ENCODE peak calls at places on chromosomes 11 and 22, in seven cellular contexts. One of them, this sample, is unnamed.

GRCh38 chr11:128757886-128758612 is 64.2 kb downstream of the FLI1 start:
- DNase-seq in sigmoid colon: no peak
- DNase-seq in fibroblast of pulmonary artery: no peak
- DNase-seq in activated T-cell treated with anti-CD3 and anti-CD28 coated beads for 1 hour: no peak
- DNase-seq in A549: no peak
- DNase-seq in A172: no peak
- DNase-seq in breast epithelium: no peak
- DNase-seq in this sample: no peak

GRCh38 chr11:69444381-69445130 is 36.9 kb upstream of the LINC01488 start:
- DNase-seq in activated T-cell treated with anti-CD3 and anti-CD28 coated beads for 1 hour: no peak
- DNase-seq in fibroblast of pulmonary artery: peak
- DNase-seq in breast epithelium: peak
- DNase-seq in A549: no peak
- DNase-seq in sigmoid colon: peak
- DNase-seq in A172: peak
- DNase-seq in this sample: peak

GRCh38 chr11:28107331-28107725 is 628 bp downstream of the KIF18A start:
- DNase-seq in A172: no peak
- DNase-seq in A549: no peak
- DNase-seq in sigmoid colon: no peak
- DNase-seq in breast epithelium: no peak
- DNase-seq in activated T-cell treated with anti-CD3 and anti-CD28 coated beads for 1 hour: no peak
- DNase-seq in fibroblast of pulmonary artery: no peak
- DNase-seq in this sample: peak

GRCh38 chr22:44362249-44363040 is 49.7 kb upstream of the SHISAL1 start:
- DNase-seq in A172: no peak
- DNase-seq in fibroblast of pulmonary artery: peak
- DNase-seq in A549: no peak
- DNase-seq in activated T-cell treated with anti-CD3 and anti-CD28 coated beads for 1 hour: no peak
- DNase-seq in sigmoid colon: peak
- DNase-seq in breast epithelium: no peak
- DNase-seq in this sample: no peak

GRCh38 chr11:67264886-67265632 is 1.2 kb upstream of the GRK2 start:
- DNase-seq in breast epithelium: no peak
- DNase-seq in fibroblast of pulmonary artery: no peak
- DNase-seq in activated T-cell treated with anti-CD3 and anti-CD28 coated beads for 1 hour: no peak
- DNase-seq in A549: no peak
- DNase-seq in A172: no peak
- DNase-seq in sigmoid colon: peak
- DNase-seq in this sample: no peak

GRCh38 chr11:77046060-77046501 is 11.9 kb downstream of the B3GNT6 start:
- DNase-seq in A549: peak
- DNase-seq in A172: no peak
- DNase-seq in activated T-cell treated with anti-CD3 and anti-CD28 coated beads for 1 hour: peak
- DNase-seq in fibroblast of pulmonary artery: peak
- DNase-seq in breast epithelium: no peak
- DNase-seq in sigmoid colon: peak
- DNase-seq in this sample: peak

GRCh38 chr11:47272706-47273105 is 2.8 kb downstream of the MADD start:
- DNase-seq in breast epithelium: no peak
- DNase-seq in fibroblast of pulmonary artery: peak
- DNase-seq in sigmoid colon: no peak
- DNase-seq in activated T-cell treated with anti-CD3 and anti-CD28 coated beads for 1 hour: no peak
- DNase-seq in A172: no peak
- DNase-seq in A549: no peak
- DNase-seq in this sample: no peak

GRCh38 chr22:20034143-20034542 is 13.2 kb downstream of the TANGO2 start:
- DNase-seq in A549: no peak
- DNase-seq in breast epithelium: no peak
- DNase-seq in fibroblast of pulmonary artery: no peak
- DNase-seq in sigmoid colon: no peak
- DNase-seq in activated T-cell treated with anti-CD3 and anti-CD28 coated beads for 1 hour: no peak
- DNase-seq in A172: no peak
- DNase-seq in this sample: no peak

GRCh38 chr11:65095974-65096806 is at the start of gene VPS51:
- DNase-seq in A549: peak
- DNase-seq in A172: peak
- DNase-seq in activated T-cell treated with anti-CD3 and anti-CD28 coated beads for 1 hour: peak
- DNase-seq in sigmoid colon: peak
- DNase-seq in breast epithelium: peak
- DNase-seq in fibroblast of pulmonary artery: peak
- DNase-seq in this sample: peak

GRCh38 chr11:133206313-133207005 is 325.8 kb downstream of the OPCML start:
- DNase-seq in A549: no peak
- DNase-seq in fibroblast of pulmonary artery: no peak
- DNase-seq in A172: no peak
- DNase-seq in activated T-cell treated with anti-CD3 and anti-CD28 coated beads for 1 hour: no peak
- DNase-seq in breast epithelium: no peak
- DNase-seq in sigmoid colon: no peak
- DNase-seq in this sample: no peak

GRCh38 chr11:109304159-109304558 is 117.8 kb upstream of the C11orf87 start:
- DNase-seq in A549: no peak
- DNase-seq in sigmoid colon: no peak
- DNase-seq in A172: no peak
- DNase-seq in breast epithelium: no peak
- DNase-seq in activated T-cell treated with anti-CD3 and anti-CD28 coated beads for 1 hour: no peak
- DNase-seq in fibroblast of pulmonary artery: peak
- DNase-seq in this sample: no peak

GRCh38 chr11:9347100-9347499 is 32.7 kb upstream of the TMEM41B start:
- DNase-seq in sigmoid colon: no peak
- DNase-seq in activated T-cell treated with anti-CD3 and anti-CD28 coated beads for 1 hour: no peak
- DNase-seq in A172: no peak
- DNase-seq in breast epithelium: no peak
- DNase-seq in A549: no peak
- DNase-seq in fibroblast of pulmonary artery: no peak
- DNase-seq in this sample: no peak

GRCh38 chr11:81869337-81870065 is 864.2 kb downstream of the FAM181B start:
- DNase-seq in activated T-cell treated with anti-CD3 and anti-CD28 coated beads for 1 hour: peak
- DNase-seq in sigmoid colon: no peak
- DNase-seq in breast epithelium: no peak
- DNase-seq in A172: peak
- DNase-seq in fibroblast of pulmonary artery: peak
- DNase-seq in A549: no peak
- DNase-seq in this sample: no peak

GRCh38 chr11:2464451-2465165 is 19.8 kb downstream of the KCNQ1 start:
- DNase-seq in sigmoid colon: no peak
- DNase-seq in A172: no peak
- DNase-seq in fibroblast of pulmonary artery: no peak
- DNase-seq in activated T-cell treated with anti-CD3 and anti-CD28 coated beads for 1 hour: no peak
- DNase-seq in breast epithelium: no peak
- DNase-seq in A549: no peak
- DNase-seq in this sample: no peak

GRCh38 chr11:70153133-70153727 is 49.9 kb upstream of the FADD start:
- DNase-seq in breast epithelium: no peak
- DNase-seq in sigmoid colon: no peak
- DNase-seq in A172: no peak
- DNase-seq in A549: no peak
- DNase-seq in fibroblast of pulmonary artery: no peak
- DNase-seq in activated T-cell treated with anti-CD3 and anti-CD28 coated beads for 1 hour: no peak
- DNase-seq in this sample: no peak

GRCh38 chr11:66996609-66997273 is 21.6 kb downstream of the C11orf86 start:
- DNase-seq in A549: no peak
- DNase-seq in A172: peak
- DNase-seq in activated T-cell treated with anti-CD3 and anti-CD28 coated beads for 1 hour: no peak
- DNase-seq in breast epithelium: no peak
- DNase-seq in sigmoid colon: no peak
- DNase-seq in fibroblast of pulmonary artery: peak
- DNase-seq in this sample: no peak

GRCh38 chr11:78080818-78081495 is 1.3 kb upstream of the NDUFC2 start:
- DNase-seq in A172: peak
- DNase-seq in sigmoid colon: no peak
- DNase-seq in breast epithelium: peak
- DNase-seq in fibroblast of pulmonary artery: peak
- DNase-seq in A549: no peak
- DNase-seq in activated T-cell treated with anti-CD3 and anti-CD28 coated beads for 1 hour: no peak
- DNase-seq in this sample: no peak

GRCh38 chr11:22342599-22343138 is 4.5 kb downstream of the SLC17A6 start:
- DNase-seq in sigmoid colon: no peak
- DNase-seq in A549: no peak
- DNase-seq in breast epithelium: no peak
- DNase-seq in A172: no peak
- DNase-seq in activated T-cell treated with anti-CD3 and anti-CD28 coated beads for 1 hour: no peak
- DNase-seq in fibroblast of pulmonary artery: no peak
- DNase-seq in this sample: no peak

GRCh38 chr22:17266261-17266971 is 47.2 kb upstream of the ADA2 start:
- DNase-seq in breast epithelium: no peak
- DNase-seq in A549: no peak
- DNase-seq in fibroblast of pulmonary artery: no peak
- DNase-seq in activated T-cell treated with anti-CD3 and anti-CD28 coated beads for 1 hour: no peak
- DNase-seq in A172: no peak
- DNase-seq in sigmoid colon: no peak
- DNase-seq in this sample: no peak

GRCh38 chr11:117575856-117576255 is 221.2 kb downstream of the DSCAML1 start:
- DNase-seq in sigmoid colon: peak
- DNase-seq in A549: no peak
- DNase-seq in activated T-cell treated with anti-CD3 and anti-CD28 coated beads for 1 hour: no peak
- DNase-seq in A172: no peak
- DNase-seq in breast epithelium: no peak
- DNase-seq in fibroblast of pulmonary artery: no peak
- DNase-seq in this sample: no peak

GRCh38 chr11:101686514-101686913 is 102.7 kb upstream of the TRPC6 start:
- DNase-seq in sigmoid colon: no peak
- DNase-seq in fibroblast of pulmonary artery: peak
- DNase-seq in breast epithelium: no peak
- DNase-seq in A172: peak
- DNase-seq in activated T-cell treated with anti-CD3 and anti-CD28 coated beads for 1 hour: no peak
- DNase-seq in A549: peak
- DNase-seq in this sample: peak

GRCh38 chr11:15038963-15039362 is 34.4 kb upstream of the CALCB start:
- DNase-seq in sigmoid colon: no peak
- DNase-seq in breast epithelium: no peak
- DNase-seq in activated T-cell treated with anti-CD3 and anti-CD28 coated beads for 1 hour: no peak
- DNase-seq in A172: no peak
- DNase-seq in fibroblast of pulmonary artery: peak
- DNase-seq in A549: no peak
- DNase-seq in this sample: no peak

GRCh38 chr22:17172172-17172833 is 13.2 kb upstream of the HDHD5 start:
- DNase-seq in activated T-cell treated with anti-CD3 and anti-CD28 coated beads for 1 hour: no peak
- DNase-seq in A172: no peak
- DNase-seq in fibroblast of pulmonary artery: no peak
- DNase-seq in sigmoid colon: peak
- DNase-seq in breast epithelium: no peak
- DNase-seq in A549: no peak
- DNase-seq in this sample: no peak

GRCh38 chr11:64500176-64501013 is 90.6 kb upstream of the SLC22A12 start:
- DNase-seq in A549: no peak
- DNase-seq in fibroblast of pulmonary artery: no peak
- DNase-seq in A172: no peak
- DNase-seq in activated T-cell treated with anti-CD3 and anti-CD28 coated beads for 1 hour: no peak
- DNase-seq in breast epithelium: no peak
- DNase-seq in sigmoid colon: no peak
- DNase-seq in this sample: no peak

GRCh38 chr11:96424693-96425092 is 34.9 kb downstream of the JRKL start:
- DNase-seq in fibroblast of pulmonary artery: peak
- DNase-seq in A172: peak
- DNase-seq in A549: no peak
- DNase-seq in breast epithelium: no peak
- DNase-seq in sigmoid colon: no peak
- DNase-seq in activated T-cell treated with anti-CD3 and anti-CD28 coated beads for 1 hour: no peak
- DNase-seq in this sample: no peak

GRCh38 chr22:43263645-43264514 is 76.9 kb upstream of the TTLL12 start:
- DNase-seq in fibroblast of pulmonary artery: peak
- DNase-seq in activated T-cell treated with anti-CD3 and anti-CD28 coated beads for 1 hour: peak
- DNase-seq in sigmoid colon: no peak
- DNase-seq in A172: peak
- DNase-seq in A549: no peak
- DNase-seq in breast epithelium: no peak
- DNase-seq in this sample: peak

GRCh38 chr11:12131943-12132789 is 21.8 kb downstream of the MICAL2 start:
- DNase-seq in A172: no peak
- DNase-seq in fibroblast of pulmonary artery: no peak
- DNase-seq in activated T-cell treated with anti-CD3 and anti-CD28 coated beads for 1 hour: no peak
- DNase-seq in A549: no peak
- DNase-seq in sigmoid colon: no peak
- DNase-seq in breast epithelium: no peak
- DNase-seq in this sample: no peak

GRCh38 chr11:78253797-78254196 is 65.1 kb downstream of the USP35 start:
- DNase-seq in A172: no peak
- DNase-seq in activated T-cell treated with anti-CD3 and anti-CD28 coated beads for 1 hour: no peak
- DNase-seq in sigmoid colon: no peak
- DNase-seq in fibroblast of pulmonary artery: no peak
- DNase-seq in breast epithelium: no peak
- DNase-seq in A549: no peak
- DNase-seq in this sample: peak

This sample was measured in HTR-8/SVneo.